ENCODE peak calls at places on chromosomes 4 and X, in eight cellular contexts. D is lung; M is activated CD4-positive, alpha-beta T cell treated with anti-CD3 and anti-CD28 coated beads for 36 hours; H is endothelial cell; K is stromal cell of bone marrow; U is A172; E is activated gamma-delta T cell treated with Interleukin-2 at 50 U/mL for 16 hours; N is mesendoderm. O is an unnamed sample.

GRCh38 chr4:109554971-109555370 is 5.1 kb upstream of the MCUB start:
- DNase-seq in D (no peak), M (no peak), N (no peak), E (no peak), K (no peak), U (no peak), H (no peak), O (no peak)

GRCh38 chrX:150899191-150899757 is 806 bp upstream of the CD99L2 start:
- DNase-seq in K (no peak), H (peak; percentile 22), E (peak; percentile 17), M (peak; percentile 34), D (peak; percentile 35), U (peak; percentile 37), N (peak; percentile 59), O (peak; percentile 67)

GRCh38 chrX:37692918-37693317 is 7.3 kb downstream of the XK start:
- DNase-seq in E (no peak), H (no peak), U (no peak), N (no peak), K (no peak), M (no peak), D (no peak), O (no peak)

GRCh38 chrX:14029039-14029424 is 660 bp downstream of the GEMIN8 start:
- DNase-seq in K (no peak), M (no peak), D (no peak), N (peak; percentile 51), E (no peak), H (no peak), U (no peak), O (no peak)

GRCh38 chr4:26823583-26823982 is 37.1 kb upstream of the STIM2 start:
- DNase-seq in K (no peak), H (no peak), D (no peak), N (no peak), U (no peak), E (no peak), M (no peak), O (no peak)

GRCh38 chr4:78876568-78877320 is 62.5 kb downstream of the PAQR3 start:
- DNase-seq in E (no peak), U (no peak), N (no peak), H (no peak), M (no peak), K (no peak), D (no peak), O (peak; percentile 96)

GRCh38 chr4:150771374-150771773 is 189.4 kb downstream of the MAB21L2 start:
- DNase-seq in H (no peak), D (no peak), M (no peak), N (peak; percentile 43), E (no peak), K (no peak), U (no peak), O (no peak)

GRCh38 chrX:1591863-1592127 is 391 bp downstream of the AKAP17A start:
- DNase-seq in N (no peak), E (no peak), U (no peak), K (no peak), H (no peak), D (no peak), M (peak; percentile 31), O (no peak)

GRCh38 chrX:112734250-112734649 is 54.5 kb upstream of the LHFPL1 start:
- DNase-seq in U (no peak), E (no peak), M (no peak), K (no peak), D (no peak), H (no peak), N (peak; percentile 16), O (no peak)

GRCh38 chr4:157702821-157703220 is 470.0 kb downstream of the GASK1B start:
- DNase-seq in H (no peak), U (no peak), E (no peak), N (no peak), M (no peak), D (no peak), K (no peak), O (no peak)

O was measured in HAP-1.